ENCODE peak calls at places on chromosomes 4 and X, in seven cellular contexts. I, K, T, U, Q, E and C are unnamed samples. For H3K4me1, the result is how much of the 10 kb centered on the place peaks cover.

GRCh38 chrX:131827935-131828334 is 195.2 kb upstream of the STK26 start:
- DNase-seq in I (no peak), U (no peak), E (peak), T (peak), K (peak), Q (no peak), C (no peak)

GRCh38 chr4:26388671-26389070 is 67.9 kb downstream of the RBPJ start:
- DNase-seq in U (no peak), K (no peak), T (no peak), Q (no peak), E (no peak), I (no peak), C (no peak)

GRCh38 chrX:43961699-43962098 is 11.5 kb downstream of the NDP start:
- DNase-seq in E (no peak), K (peak), U (no peak), Q (no peak), I (no peak), T (no peak), C (no peak)

GRCh38 chr4:156764145-156764544 is 207.5 kb downstream of the PDGFC start:
- DNase-seq in K (no peak), U (no peak), I (no peak), E (peak), T (no peak), Q (no peak), C (no peak)

GRCh38 chr4:56691425-56691824 is 10.3 kb upstream of the HOPX start:
- DNase-seq in U (no peak), E (no peak), Q (no peak), T (no peak), I (no peak), K (no peak), C (no peak)

GRCh38 chrX:476724-477075 is 90.0 kb upstream of the PPP2R3B start:
- DNase-seq in I (peak), K (no peak), T (no peak), E (no peak), U (no peak), Q (no peak), C (no peak)

GRCh38 chr4:189088783-189089182 is 851.9 kb upstream of the FRG1 start:
- DNase-seq in Q (no peak), T (no peak), I (no peak), U (no peak), E (no peak), K (no peak), C (no peak)

GRCh38 chrX:2325076-2325784 is 175.5 kb downstream of the DHRSX start:
- DNase-seq in Q (peak), T (no peak), E (peak), I (peak), U (peak), K (no peak), C (no peak)

GRCh38 chr4:150306719-150307118 is 228.5 kb downstream of the DCLK2 start:
- DNase-seq in U (no peak), E (no peak), Q (no peak), T (no peak), I (no peak), K (no peak), C (no peak)
- H3K4me1 ChIP-seq in U (under half), E (under half), Q (under half), T (under half), I (under half), K (under half), C (under half)

DNA sequence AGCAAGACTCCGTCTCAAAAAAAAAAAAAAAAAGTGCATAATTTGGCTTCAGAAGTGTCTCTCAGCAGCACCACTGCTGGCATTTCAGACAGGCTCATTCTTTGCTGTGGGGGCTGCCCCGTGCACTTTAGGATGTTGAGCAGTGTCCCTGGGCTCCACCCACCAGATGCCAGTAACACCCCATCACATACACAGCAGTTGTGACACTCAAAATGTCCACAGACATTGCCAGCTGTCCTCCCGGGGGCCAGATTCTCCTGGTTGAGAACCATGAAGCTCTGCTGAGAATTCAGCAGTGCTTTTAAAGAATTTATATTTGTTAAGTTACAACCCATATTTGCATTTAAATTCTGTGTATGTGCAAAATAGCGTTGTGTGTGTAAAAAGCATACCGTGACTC is 19.3 kb upstream of the CLCN4 start:
- DNase-seq in U (peak), Q (no peak), K (no peak), E (no peak), T (no peak), I (no peak), C (no peak)
- H3K4me3 ChIP-seq in U (no peak), Q (no peak), K (no peak), E (no peak), T (no peak), I (no peak), C (no peak)

GRCh38 chr4:53935780-53936179 is 128.6 kb downstream of the CHIC2 start:
- DNase-seq in I (no peak), K (no peak), E (peak), Q (no peak), U (no peak), T (no peak), C (no peak)
- H3K4me1 ChIP-seq in I (under half), K (under half), E (under half), Q (under half), U (under half), T (under half), C (under half)

GRCh38 chrX:77953300-77953699 is 16.1 kb downstream of the PGAM4 start:
- DNase-seq in I (no peak), K (peak), Q (no peak), T (no peak), U (no peak), E (no peak), C (no peak)
- H3K4me3 ChIP-seq in I (no peak), K (no peak), Q (no peak), T (no peak), U (no peak), E (no peak), C (no peak)